ENCODE peak calls at places on chromosomes 13 and 19, in ten cellular contexts. B is AG04450, O is GM12878, Z is A549, Q is progenitor cell of endocrine pancreas, R is HFFc6, F is NCI-H1105 treated with DMSO at 0.1 percent for 48 hours, G is NCI-H2227 treated with DMSO at 0.1 percent for 48 hours, S is sigmoid colon, N is A673. K is an unnamed sample.

GRCh38 chr13:77386880-77387606 is 60.1 kb upstream of the MYCBP2 start:
- DNase-seq in F (no peak), G (no peak), N (no peak), O (no peak), S (no peak), R (peak; percentile 69), Z (no peak), Q (no peak), B (no peak), K (no peak)

GRCh38 chr19:45470147-45471081 is 2.6 kb downstream of the FOSB start:
- DNase-seq in S (no peak), Z (no peak), Q (no peak), G (no peak), F (no peak), O (no peak), B (no peak), N (no peak), R (peak; percentile 87), K (no peak)

GRCh38 chr19:55590621-55591020 is 8.7 kb downstream of the FIZ1 start:
- DNase-seq in S (no peak), N (peak; percentile 57), Q (no peak), O (no peak), F (no peak), Z (no peak), R (no peak), B (no peak), G (peak; percentile 28), K (no peak)

GRCh38 chr19:35342430-35342829 is 5.3 kb upstream of the FFAR1 start:
- DNase-seq in Z (no peak), Q (no peak), B (no peak), G (peak; percentile 49), S (peak; percentile 6), N (no peak), F (no peak), O (no peak), R (no peak), K (no peak)

GRCh38 chr19:10431254-10431942 is 11.1 kb downstream of the PDE4A start:
- DNase-seq in R (no peak), B (no peak), G (no peak), N (no peak), F (no peak), Q (no peak), O (peak; percentile 61), Z (no peak), S (peak; percentile 73), K (no peak)

GRCh38 chr13:100526299-100527030 is 62.1 kb downstream of the GGACT start:
- DNase-seq in N (no peak), O (no peak), R (no peak), S (peak; percentile 28), F (no peak), B (no peak), Z (no peak), G (no peak), Q (no peak), K (no peak)

GRCh38 chr19:28486934-28487333 is 726.0 kb downstream of the UQCRFS1 start:
- DNase-seq in Q (no peak), Z (no peak), F (no peak), N (no peak), B (no peak), R (no peak), G (no peak), S (no peak), O (no peak), K (no peak)

GRCh38 chr19:2048104-2048958 is 2.7 kb downstream of the MKNK2 start:
- DNase-seq in O (no peak), S (peak; percentile 65), N (no peak), F (no peak), Q (no peak), B (no peak), G (no peak), R (no peak), Z (no peak), K (no peak)

GRCh38 chr13:32426191-32426980 is 1.5 kb downstream of the N4BP2L1 start:
- DNase-seq in N (no peak), F (no peak), B (no peak), R (no peak), G (no peak), O (peak; percentile 73), S (no peak), Q (no peak), Z (no peak), K (no peak)

GRCh38 chr13:109251958-109252357 is 534.4 kb downstream of the IRS2 start:
- DNase-seq in N (no peak), Z (no peak), F (no peak), Q (no peak), B (no peak), S (no peak), O (no peak), R (no peak), G (no peak), K (no peak)

GRCh38 chr13:26623125-26623524 is 65.6 kb downstream of the WASF3 start:
- DNase-seq in N (no peak), S (no peak), Z (no peak), R (no peak), Q (no peak), B (no peak), F (no peak), O (no peak), G (no peak), K (no peak)

GRCh38 chr19:48826606-48827020 is 9.7 kb downstream of the HSD17B14 start:
- DNase-seq in Q (no peak), B (no peak), S (no peak), R (no peak), Z (no peak), N (no peak), F (no peak), G (no peak), O (no peak), K (no peak)

GRCh38 chr13:111897178-111897845 is 169.6 kb upstream of the SOX1 start:
- DNase-seq in N (no peak), Z (no peak), O (no peak), Q (no peak), S (peak; percentile 29), G (no peak), R (no peak), F (no peak), B (no peak), K (no peak)

GRCh38 chr13:112057736-112058518 is 9.0 kb upstream of the SOX1 start:
- DNase-seq in Q (peak; percentile 57), R (no peak), G (no peak), Z (no peak), B (no peak), S (no peak), N (peak; percentile 43), F (peak; percentile 78), O (no peak), K (no peak)

GRCh38 chr19:44649578-44650145 is 6.0 kb downstream of the PVR start:
- DNase-seq in S (no peak), B (no peak), Z (no peak), G (no peak), R (no peak), Q (no peak), N (no peak), O (no peak), F (no peak), K (no peak)

GRCh38 chr13:98653471-98653985 is 76.6 kb upstream of the STK24 start:
- DNase-seq in O (peak; percentile 39), Z (peak; percentile 80), Q (peak; percentile 68), G (peak; percentile 35), B (peak; percentile 33), R (peak; percentile 62), S (peak; percentile 90), N (peak; percentile 76), F (peak; percentile 62), K (peak; percentile 68)

GRCh38 chr19:38542040-38542439 is 75.7 kb downstream of the MAP4K1 start:
- DNase-seq in G (no peak), S (no peak), R (no peak), Q (no peak), B (no peak), F (no peak), N (no peak), O (no peak), Z (no peak), K (no peak)

GRCh38 chr13:113152894-113153809 is 5.3 kb upstream of the PROZ start:
- DNase-seq in Q (peak; percentile 38), B (no peak), N (no peak), G (no peak), F (peak; percentile 49), S (peak; percentile 84), Z (no peak), R (no peak), O (no peak), K (peak; percentile 67)

GRCh38 chr13:110319774-110320509 is 12.9 kb downstream of the COL4A2 start:
- DNase-seq in B (no peak), N (peak; percentile 85), R (peak; percentile 68), Q (no peak), Z (peak; percentile 62), F (no peak), S (no peak), O (no peak), G (no peak), K (no peak)

GRCh38 chr13:44249439-44249838 is 124.2 kb upstream of the SERP2 start:
- DNase-seq in B (peak; percentile 47), N (no peak), O (no peak), G (no peak), Q (no peak), F (no peak), R (peak; percentile 43), Z (no peak), S (peak; percentile 91), K (no peak)

GRCh38 chr13:40058757-40059236 is 403.3 kb downstream of the COG6 start:
- DNase-seq in R (no peak), F (no peak), S (no peak), O (peak; percentile 61), B (no peak), Z (no peak), G (no peak), N (no peak), Q (no peak), K (no peak)

GRCh38 chr13:64551755-64552154 is 2678.4 kb downstream of the PCDH9 start:
- DNase-seq in Z (no peak), G (no peak), N (peak; percentile 78), Q (no peak), S (no peak), F (no peak), O (no peak), B (peak; percentile 57), R (peak; percentile 76), K (no peak)

K was measured in neuronal stem cell.